ENCODE peak calls at places on chromosomes 1 and 21, in six cellular contexts. R is mesothelial cell of epicardium, P is H54, E is cardiac fibroblast, D is NT2/D1, S is OCI-LY7. Z is an unnamed sample.
A peak's percentile ranks its signal among the peaks of the same experiment; 100 is the strongest.

GRCh38 chr1:27015260-27015659 is 2.6 kb upstream of the TENT5B start:
- DNase-seq in E (no peak), R (no peak), P (no peak), S (peak; percentile 37), D (no peak), Z (no peak)

GRCh38 chr1:223730471-223730870 is 18.1 kb downstream of the CAPN2 start:
- DNase-seq in D (no peak), P (no peak), E (no peak), R (no peak), S (no peak), Z (no peak)

GRCh38 chr1:225318706-225319575 is 108.9 kb downstream of the LBR start:
- DNase-seq in D (peak; percentile 57), S (peak; percentile 66), P (no peak), E (peak; percentile 65), R (no peak), Z (peak; percentile 41)

GRCh38 chr1:182442333-182442732 is 7.6 kb upstream of the RGSL1 start:
- DNase-seq in E (no peak), R (no peak), D (no peak), S (no peak), P (no peak), Z (no peak)

GRCh38 chr1:15107052-15107687 is 46.4 kb upstream of the TMEM51 start:
- DNase-seq in R (no peak), S (no peak), E (no peak), P (no peak), D (no peak), Z (no peak)

GRCh38 chr1:200670215-200671118 is 760 bp upstream of the DDX59 start:
- DNase-seq in P (peak; percentile 45), E (peak; percentile 76), R (no peak), D (peak; percentile 33), S (peak; percentile 58), Z (no peak)

GRCh38 chr1:244053831-244054230 is 2.7 kb downstream of the ZBTB18 start:
- DNase-seq in S (no peak), P (no peak), E (no peak), D (no peak), R (no peak), Z (no peak)

GRCh38 chr1:227941509-227942020 is 6.2 kb downstream of the WNT9A start:
- DNase-seq in E (no peak), P (no peak), D (no peak), R (peak; percentile 37), S (no peak), Z (no peak)

GRCh38 chr1:42922687-42923366 is 35.8 kb downstream of the SLC2A1 start:
- DNase-seq in S (peak; percentile 87), E (peak; percentile 73), R (no peak), P (peak; percentile 70), D (peak; percentile 83), Z (peak; percentile 79)

GRCh38 chr1:160083968-160084770 is 2.8 kb downstream of the KCNJ9 start:
- DNase-seq in P (no peak), D (no peak), S (no peak), E (peak; percentile 43), R (peak; percentile 78), Z (peak; percentile 33)

GRCh38 chr1:243926803-243927245 is 76.8 kb upstream of the AKT3 start:
- DNase-seq in E (peak; percentile 98), P (peak; percentile 60), R (no peak), S (no peak), D (peak; percentile 82), Z (peak; percentile 79)

GRCh38 chr1:156574039-156574633 is 1.8 kb upstream of the IQGAP3 start:
- DNase-seq in P (no peak), D (no peak), R (no peak), S (no peak), E (no peak), Z (no peak)

GRCh38 chr1:110538082-110538481 is 19.1 kb upstream of the KCNA10 start:
- DNase-seq in S (no peak), E (no peak), D (no peak), P (no peak), R (no peak), Z (no peak)

GRCh38 chr1:87706779-87707228 is 378.1 kb downstream of the LMO4 start:
- DNase-seq in D (no peak), S (no peak), P (no peak), R (no peak), E (no peak), Z (peak; percentile 28)

GRCh38 chr1:92754000-92754787 is 30.7 kb downstream of the EVI5 start:
- DNase-seq in D (no peak), E (peak; percentile 73), P (peak; percentile 6), R (no peak), S (no peak), Z (peak; percentile 69)

GRCh38 chr1:173475564-173476196 is 1.5 kb upstream of the PRDX6 start:
- DNase-seq in P (no peak), D (no peak), S (peak; percentile 5), E (peak; percentile 84), R (no peak), Z (peak; percentile 84)

GRCh38 chr1:203464226-203464625 is 11.4 kb upstream of the PRELP start:
- DNase-seq in P (no peak), E (no peak), D (no peak), R (no peak), S (no peak), Z (no peak)

GRCh38 chr21:34526618-34527290 is 14.7 kb upstream of the KCNE1 start:
- DNase-seq in S (no peak), R (peak; percentile 62), D (peak; percentile 94), P (peak; percentile 78), E (peak; percentile 100), Z (peak; percentile 100)

GRCh38 chr1:221687731-221688487 is 54.0 kb downstream of the DUSP10 start:
- DNase-seq in R (no peak), S (no peak), E (no peak), P (no peak), D (no peak), Z (peak; percentile 55)

GRCh38 chr1:59446257-59446901 is 149.5 kb downstream of the FGGY start:
- DNase-seq in D (no peak), S (no peak), E (peak; percentile 87), R (no peak), P (no peak), Z (peak; percentile 84)

GRCh38 chr1:181104790-181105133 is 16.3 kb downstream of the IER5 start:
- DNase-seq in E (no peak), D (no peak), P (no peak), S (peak; percentile 51), R (peak; percentile 72), Z (peak; percentile 51)

GRCh38 chr21:45502006-45502345 is 40.3 kb downstream of the SLC19A1 start:
- DNase-seq in P (no peak), E (no peak), S (no peak), R (no peak), D (no peak), Z (no peak)

GRCh38 chr1:185645201-185645640 is 89.0 kb upstream of the HMCN1 start:
- DNase-seq in S (no peak), D (peak; percentile 35), R (no peak), P (no peak), E (peak; percentile 7), Z (peak; percentile 26)

GRCh38 chr1:44829506-44830384 is 13.3 kb downstream of the PTCH2 start:
- DNase-seq in P (no peak), D (no peak), E (no peak), R (no peak), S (no peak), Z (no peak)

GRCh38 chr1:27940870-27941269 is 6.1 kb downstream of the SMPDL3B start:
- DNase-seq in E (no peak), R (no peak), P (no peak), D (no peak), S (no peak), Z (no peak)

GRCh38 chr1:186244825-186245224 is 130.2 kb downstream of the TPR start:
- DNase-seq in P (no peak), E (peak; percentile 53), D (no peak), R (no peak), S (peak; percentile 29), Z (no peak)

GRCh38 chr1:167904641-167905040 is 9.3 kb downstream of the ADCY10 start:
- DNase-seq in E (peak; percentile 62), P (peak; percentile 26), R (no peak), S (no peak), D (peak; percentile 15), Z (peak; percentile 90)

GRCh38 chr1:202677433-202677832 is 32.8 kb downstream of the SYT2 start:
- DNase-seq in P (no peak), E (no peak), R (no peak), S (no peak), D (no peak), Z (no peak)

GRCh38 chr1:160810486-160810885 is 14.5 kb downstream of the LY9 start:
- DNase-seq in P (no peak), S (no peak), D (peak; percentile 63), E (no peak), R (no peak), Z (no peak)

GRCh38 chr21:26443867-26444266 is 129.2 kb downstream of the CYYR1 start:
- DNase-seq in E (no peak), D (no peak), S (no peak), P (no peak), R (no peak), Z (no peak)

Z was measured in mesenchymal stem cell.